ENCODE peak calls at places on chromosomes 7 and 10, in nine cellular contexts. U is Kasumi-1; N is uterus; J is GM18507; F is activated naive CD8-positive, alpha-beta T cell treated with anti-CD3 and anti-CD28 coated beads, Interleukin-2, amount 50 U/mL, for 24 hours; B is stimulated activated CD4-positive, alpha-beta T cell treated with anti-CD3 and anti-CD28 coated beads, Interleukin-1b, Interleukin-23, amount 100 ng/mL, for 1 hour; W is NCI-H1694; E is T-helper 9 cell; P is prostate gland. C is an unnamed sample.

GRCh38 chr10:17783751-17784150 is 25.4 kb upstream of the MRC1 start:
- DNase-seq in U (peak), N (no peak), F (no peak), E (no peak), B (no peak), J (no peak), W (no peak), P (no peak), C (peak)

GRCh38 chr10:110137142-110137545 is 70.3 kb upstream of the MXI1 start:
- DNase-seq in J (peak), U (peak), N (no peak), W (peak), B (no peak), E (no peak), F (no peak), P (peak), C (peak)

GRCh38 chr10:114030140-114030539 is 13.5 kb upstream of the ADRB1 start:
- DNase-seq in E (no peak), F (no peak), B (no peak), J (no peak), N (no peak), U (no peak), W (no peak), P (no peak), C (no peak)

GRCh38 chr10:132545659-132546367 is 8.2 kb downstream of the INPP5A start:
- DNase-seq in U (no peak), F (no peak), P (no peak), J (no peak), W (no peak), N (no peak), B (no peak), E (no peak), C (no peak)

GRCh38 chr7:41720886-41721285 is 18.0 kb upstream of the INHBA start:
- DNase-seq in W (no peak), E (no peak), J (no peak), N (no peak), P (no peak), U (no peak), F (no peak), B (no peak), C (no peak)

GRCh38 chr10:73817826-73818225 is 6.4 kb upstream of the NDST2 start:
- DNase-seq in J (no peak), N (no peak), E (no peak), P (no peak), W (no peak), F (no peak), B (no peak), U (no peak), C (no peak)

GRCh38 chr7:1941464-1942025 is 271.5 kb downstream of the ELFN1 start:
- DNase-seq in U (no peak), E (no peak), N (no peak), W (no peak), J (no peak), P (no peak), B (no peak), F (no peak), C (no peak)

GRCh38 chr10:86285136-86285790 is 81.3 kb downstream of the GRID1 start:
- DNase-seq in J (no peak), N (no peak), F (no peak), E (no peak), B (no peak), U (no peak), P (no peak), W (no peak), C (no peak)

GRCh38 chr10:95408931-95409873 is 118.4 kb upstream of the PDLIM1 start:
- DNase-seq in E (no peak), W (no peak), B (no peak), N (no peak), P (no peak), U (no peak), J (no peak), F (no peak), C (no peak)

GRCh38 chr10:30821269-30821993 is 191.9 kb upstream of the LYZL2 start:
- DNase-seq in J (no peak), P (no peak), U (no peak), F (no peak), N (no peak), E (no peak), B (no peak), W (no peak), C (no peak)

GRCh38 chr7:111083423-111083822 is 7.5 kb upstream of the LRRN3 start:
- DNase-seq in J (peak), P (no peak), U (peak), W (no peak), N (no peak), E (no peak), B (no peak), F (peak), C (peak)

GRCh38 chr7:118079369-118079768 is 104.6 kb upstream of the LSM8 start:
- DNase-seq in P (no peak), N (no peak), B (no peak), U (no peak), J (no peak), F (no peak), E (no peak), W (no peak), C (no peak)

GRCh38 chr7:521221-522070 is 1.8 kb upstream of the PDGFA start:
- DNase-seq in P (peak), B (no peak), F (peak), E (no peak), U (no peak), J (no peak), N (peak), W (no peak), C (peak)

GRCh38 chr10:60728056-60728455 is 50.2 kb upstream of the CDK1 start:
- DNase-seq in P (no peak), F (no peak), B (no peak), U (no peak), J (no peak), E (no peak), N (no peak), W (no peak), C (no peak)

GRCh38 chr7:131021902-131022301 is 287.9 kb upstream of the KLF14 start:
- DNase-seq in U (no peak), N (no peak), J (no peak), E (no peak), P (no peak), W (no peak), F (no peak), B (no peak), C (no peak)

GRCh38 chr10:73956476-73957338 is 41.2 kb upstream of the VCL start:
- DNase-seq in J (peak), N (no peak), F (no peak), E (peak), B (no peak), U (peak), W (no peak), P (no peak), C (peak)

GRCh38 chr10:122344741-122345258 is 29.7 kb upstream of the PLEKHA1 start:
- DNase-seq in F (no peak), W (no peak), J (no peak), U (no peak), N (no peak), B (no peak), P (no peak), E (no peak), C (peak)

GRCh38 chr7:140209866-140210609 is 33.3 kb upstream of the KDM7A start:
- DNase-seq in J (peak), F (peak), B (no peak), E (no peak), W (no peak), N (no peak), P (no peak), U (no peak), C (no peak)

GRCh38 chr10:126906704-126907422 is 1.6 kb downstream of the DOCK1 start:
- DNase-seq in W (no peak), E (no peak), U (no peak), F (no peak), N (no peak), B (no peak), P (no peak), J (no peak), C (no peak)

GRCh38 chr10:118870467-118871243 is 115.9 kb upstream of the CACUL1 start:
- DNase-seq in F (no peak), W (no peak), U (peak), E (no peak), B (no peak), N (peak), P (no peak), J (no peak), C (peak)

GRCh38 chr7:142899661-142900060 is 14.1 kb upstream of the TRPV6 start:
- DNase-seq in P (no peak), F (no peak), W (no peak), B (no peak), U (no peak), E (no peak), J (no peak), N (no peak), C (no peak)

GRCh38 chr10:44415121-44415520 is 30.2 kb upstream of the CXCL12 start:
- DNase-seq in F (no peak), E (no peak), W (no peak), B (no peak), P (no peak), J (no peak), N (no peak), U (no peak), C (no peak)

GRCh38 chr10:78414380-78414779 is 380.7 kb downstream of the RPS24 start:
- DNase-seq in F (no peak), P (no peak), W (no peak), J (no peak), B (no peak), U (no peak), E (no peak), N (no peak), C (no peak)

GRCh38 chr7:34131371-34131770 is 226.0 kb downstream of the BMPER start:
- DNase-seq in B (no peak), P (no peak), J (no peak), U (no peak), W (no peak), N (no peak), E (no peak), F (no peak), C (no peak)

GRCh38 chr10:49733866-49734265 is 28.3 kb downstream of the OGDHL start:
- DNase-seq in U (no peak), B (no peak), N (no peak), P (no peak), J (no peak), W (no peak), F (no peak), E (no peak), C (no peak)

GRCh38 chr10:230758-231157 is 95.5 kb downstream of the ZMYND11 start:
- DNase-seq in W (no peak), F (no peak), E (no peak), U (peak), P (no peak), B (no peak), N (no peak), J (no peak), C (peak)